ENCODE peak calls at places on chromosomes 11 and 22, in six cellular contexts. P is NB4; Q is Jurkat, Clone E6-1; K is NCI-H774; B is iPS-NIHi11; A is stimulated activated CD8-positive, alpha-beta memory T cell treated with anti-CD3 and anti-CD28 coated beads, Interleukin-15, amount 100 ng/mL, for 4 hours. Z is an unnamed sample.

GRCh38 chr22:31577711-31578110 is 81.4 kb downstream of the SFI1 start:
- DNase-seq in P (no peak), Q (no peak), K (no peak), B (no peak), A (no peak), Z (no peak)

GRCh38 chr11:122486793-122487495 is 168.6 kb upstream of the UBASH3B start:
- DNase-seq in P (peak; percentile 34), Q (peak; percentile 7), K (no peak), B (peak; percentile 38), A (no peak), Z (no peak)

GRCh38 chr11:71199226-71199815 is 53.1 kb downstream of the SHANK2 start:
- DNase-seq in P (no peak), Q (no peak), K (no peak), B (no peak), A (no peak), Z (no peak)

GRCh38 chr22:45336971-45337431 is 27.3 kb downstream of the FAM118A start:
- DNase-seq in P (no peak), Q (no peak), K (peak; percentile 61), B (no peak), A (no peak), Z (no peak)

GRCh38 chr11:11988099-11988651 is 20.3 kb downstream of the DKK3 start:
- DNase-seq in P (no peak), Q (no peak), K (no peak), B (no peak), A (no peak), Z (no peak)

GRCh38 chr11:19905280-19905853 is 192.7 kb downstream of the NAV2 start:
- DNase-seq in P (peak; percentile 19), Q (no peak), K (peak; percentile 18), B (peak; percentile 70), A (no peak), Z (peak; percentile 11)

GRCh38 chr11:77115181-77115611 is 12.6 kb downstream of the OMP start:
- DNase-seq in P (peak; percentile 33), Q (no peak), K (no peak), B (peak; percentile 85), A (no peak), Z (peak; percentile 24)

GRCh38 chr11:113773092-113773415 is 438 bp downstream of the ZW10 start:
- DNase-seq in P (peak; percentile 39), Q (no peak), K (no peak), B (peak; percentile 37), A (no peak), Z (no peak)

GRCh38 chr11:44978961-44979331 is 28.3 kb upstream of the TP53I11 start:
- DNase-seq in P (no peak), Q (no peak), K (peak; percentile 92), B (no peak), A (no peak), Z (no peak)

GRCh38 chr11:3735827-3736226 is 61.5 kb downstream of the NUP98 start:
- DNase-seq in P (peak; percentile 22), Q (no peak), K (no peak), B (no peak), A (no peak), Z (no peak)

GRCh38 chr11:78168539-78169477 is 19.6 kb downstream of the KCTD21 start:
- DNase-seq in P (peak; percentile 35), Q (no peak), K (no peak), B (no peak), A (no peak), Z (no peak)

GRCh38 chr11:28581286-28582242 is 473.4 kb downstream of the METTL15 start:
- DNase-seq in P (no peak), Q (no peak), K (no peak), B (no peak), A (no peak), Z (no peak)

GRCh38 chr22:27785818-27786217 is 15.7 kb downstream of the MN1 start:
- DNase-seq in P (no peak), Q (no peak), K (no peak), B (no peak), A (no peak), Z (no peak)

GRCh38 chr11:26227311-26227710 is 104.6 kb upstream of the ANO3 start:
- DNase-seq in P (peak; percentile 32), Q (peak; percentile 51), K (peak; percentile 8), B (no peak), A (no peak), Z (peak; percentile 26)

GRCh38 chr11:85886089-85887056 is 31.2 kb downstream of the CCDC83 start:
- DNase-seq in P (no peak), Q (no peak), K (no peak), B (no peak), A (no peak), Z (no peak)

GRCh38 chr22:41831828-41832552 is 915 bp upstream of the SREBF2 start:
- DNase-seq in P (peak; percentile 20), Q (no peak), K (no peak), B (no peak), A (no peak), Z (no peak)

GRCh38 chr11:71998649-71999310 is at the start of gene IL18BP:
- DNase-seq in P (peak; percentile 55), Q (peak; percentile 66), K (no peak), B (no peak), A (no peak), Z (peak; percentile 51)

GRCh38 chr11:93100211-93100610 is 97.6 kb downstream of the SLC36A4 start:
- DNase-seq in P (no peak), Q (no peak), K (no peak), B (no peak), A (no peak), Z (no peak)

GRCh38 chr11:19938051-19938856 is 222.0 kb downstream of the DBX1 start:
- DNase-seq in P (peak; percentile 35), Q (peak; percentile 14), K (peak; percentile 41), B (peak; percentile 81), A (no peak), Z (peak; percentile 66)

GRCh38 chr11:126997641-126998040 is 2.9 kb downstream of the KIRREL3 start:
- DNase-seq in P (no peak), Q (no peak), K (no peak), B (no peak), A (no peak), Z (no peak)